ENCODE peak calls at places on chromosome 20, in four cellular contexts. E, R, U and N are unnamed samples.

GRCh38 chr20:49570828-49571552 is 3.1 kb upstream of the PTGIS start:
- DNase-seq in E (no peak), R (no peak), U (no peak), N (no peak)

GRCh38 chr20:51800132-51800721 is 2.1 kb downstream of the SALL4 start:
- DNase-seq in E (peak; percentile 56), R (peak; percentile 96), U (peak; percentile 45), N (peak; percentile 83)

GRCh38 chr20:34743039-34743438 is 38.9 kb downstream of the TP53INP2 start:
- DNase-seq in E (no peak), R (no peak), U (no peak), N (no peak)

GRCh38 chr20:32651537-32651936 is 22.2 kb downstream of the C20orf203 start:
- DNase-seq in E (no peak), R (no peak), U (peak; percentile 20), N (no peak)

GRCh38 chr20:29472606-29473005 is 1784.9 kb upstream of the DEFB115 start:
- DNase-seq in E (no peak), R (no peak), U (no peak), N (no peak)

GRCh38 chr20:52031574-52032303 is 159.8 kb downstream of the ZFP64 start:
- DNase-seq in E (no peak), R (no peak), U (no peak), N (no peak)

GRCh38 chr20:58891686-58892125 is 39.2 kb downstream of the GNAS start:
- DNase-seq in E (peak; percentile 47), R (no peak), U (peak; percentile 68), N (peak; percentile 60)

GRCh38 chr20:59250293-59250692 is 50.1 kb upstream of the EDN3 start:
- DNase-seq in E (no peak), R (no peak), U (no peak), N (no peak)

GRCh38 chr20:54335299-54335698 is 127.4 kb downstream of the PFDN4 start:
- DNase-seq in E (peak; percentile 11), R (no peak), U (no peak), N (no peak)

GRCh38 chr20:59835448-59836395 is 97.7 kb downstream of the SYCP2 start:
- DNase-seq in E (peak; percentile 60), R (peak; percentile 36), U (no peak), N (peak; percentile 27)

GRCh38 chr20:41173791-41174341 is 36.5 kb downstream of the PLCG1 start:
- DNase-seq in E (no peak), R (no peak), U (no peak), N (no peak)

GRCh38 chr20:19758888-19759331 is 852 bp downstream of the RIN2 start:
- DNase-seq in E (peak; percentile 48), R (peak; percentile 76), U (no peak), N (no peak)

GRCh38 chr20:22838001-22838400 is 197.1 kb upstream of the SSTR4 start:
- DNase-seq in E (no peak), R (no peak), U (no peak), N (no peak)

GRCh38 chr20:58432190-58432954 is 43.3 kb downstream of the VAPB start:
- DNase-seq in E (no peak), R (no peak), U (no peak), N (no peak)

GRCh38 chr20:59253325-59253724 is 47.1 kb upstream of the EDN3 start:
- DNase-seq in E (no peak), R (no peak), U (no peak), N (no peak)

GRCh38 chr20:5085380-5085779 is 34.4 kb downstream of the PCNA start:
- DNase-seq in E (no peak), R (no peak), U (no peak), N (no peak)

GRCh38 chr20:15047561-15047960 is 710.1 kb upstream of the FLRT3 start:
- DNase-seq in E (no peak), R (no peak), U (no peak), N (no peak)

GRCh38 chr20:17650816-17651760 is 31.0 kb downstream of the RRBP1 start:
- DNase-seq in E (no peak), R (no peak), U (no peak), N (no peak)

GRCh38 chr20:2314759-2315439 is 19.1 kb downstream of the TGM3 start:
- DNase-seq in E (peak; percentile 74), R (no peak), U (no peak), N (no peak)

GRCh38 chr20:25048519-25048952 is 9.4 kb downstream of the ACSS1 start:
- DNase-seq in E (no peak), R (no peak), U (no peak), N (no peak)

GRCh38 chr20:31870703-31871601 is 518 bp downstream of the TTLL9 start:
- DNase-seq in E (no peak), R (no peak), U (no peak), N (peak; percentile 63)

GRCh38 chr20:52082612-52083011 is 109.0 kb downstream of the ZFP64 start:
- DNase-seq in E (no peak), R (no peak), U (no peak), N (no peak)

GRCh38 chr20:32252189-32252588 is 25.3 kb upstream of the KIF3B start:
- DNase-seq in E (no peak), R (no peak), U (no peak), N (peak; percentile 26)

GRCh38 chr20:22404609-22405170 is 179.7 kb downstream of the FOXA2 start:
- DNase-seq in E (no peak), R (no peak), U (no peak), N (no peak)

GRCh38 chr20:48789185-48789668 is 38.6 kb downstream of the PREX1 start:
- DNase-seq in E (no peak), R (no peak), U (no peak), N (no peak)

GRCh38 chr20:32468860-32469259 is 110.7 kb downstream of the ASXL1 start:
- DNase-seq in E (no peak), R (no peak), U (no peak), N (no peak)

GRCh38 chr20:23702021-23702420 is 13.2 kb upstream of the CST4 start:
- DNase-seq in E (no peak), R (no peak), U (no peak), N (no peak)

GRCh38 chr20:25565578-25566157 is 19.7 kb downstream of the NINL start:
- DNase-seq in E (no peak), R (no peak), U (no peak), N (no peak)

GRCh38 chr20:2619961-2620595 is 32.4 kb upstream of the NOP56 start:
- DNase-seq in E (peak; percentile 68), R (no peak), U (no peak), N (no peak)

GRCh38 chr20:53594068-53595017 is 704 bp upstream of the ZNF217 start:
- DNase-seq in E (peak; percentile 95), R (peak; percentile 100), U (peak; percentile 96), N (peak; percentile 93)

GRCh38 chr20:25054995-25055629 is 2.8 kb downstream of the ACSS1 start:
- DNase-seq in E (no peak), R (no peak), U (no peak), N (no peak)

GRCh38 chr20:59022754-59023153 is 3.5 kb downstream of the TUBB1 start:
- DNase-seq in E (no peak), R (no peak), U (no peak), N (no peak)

GRCh38 chr20:58839991-58840747 is 10.5 kb downstream of the GNAS-AS1 start:
- DNase-seq in E (no peak), R (no peak), U (no peak), N (no peak)

GRCh38 chr20:37195018-37195417 is 15.7 kb upstream of the MROH8 start:
- DNase-seq in E (no peak), R (no peak), U (no peak), N (no peak)
- TF ChIP-seq CTCF in E (no peak), R (no peak), U (no peak), N (no peak)

DNA sequence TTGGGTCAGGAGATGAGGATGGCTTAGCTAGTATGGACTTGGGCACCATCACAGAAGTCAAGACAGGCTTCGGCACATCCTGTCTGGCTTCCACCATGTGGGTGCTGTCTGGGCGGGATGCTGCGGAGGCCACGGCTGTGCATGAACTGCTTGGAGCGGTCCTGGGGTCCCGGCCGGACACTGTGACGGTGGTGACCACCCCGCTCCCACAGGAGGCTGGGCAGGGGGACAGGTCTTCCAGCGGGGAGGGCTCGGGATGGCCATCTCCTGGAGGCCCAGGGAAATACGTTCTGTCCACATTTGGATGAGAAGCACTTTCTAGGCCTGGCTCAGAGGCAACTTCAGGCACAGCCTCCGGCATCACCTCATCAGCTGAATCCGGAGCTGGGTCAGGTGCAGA is 32.1 kb upstream of the TCFL5 start:
- DNase-seq in E (no peak), R (no peak), U (no peak), N (no peak)
- TF ChIP-seq CTCF in E (no peak), R (peak; percentile 29), U (no peak), N (no peak)

GRCh38 chr20:10263385-10264165 is 44.9 kb downstream of the SNAP25 start:
- DNase-seq in E (no peak), R (no peak), U (no peak), N (no peak)
- TF ChIP-seq CTCF in E (no peak), R (no peak), U (no peak), N (no peak)

DNA sequence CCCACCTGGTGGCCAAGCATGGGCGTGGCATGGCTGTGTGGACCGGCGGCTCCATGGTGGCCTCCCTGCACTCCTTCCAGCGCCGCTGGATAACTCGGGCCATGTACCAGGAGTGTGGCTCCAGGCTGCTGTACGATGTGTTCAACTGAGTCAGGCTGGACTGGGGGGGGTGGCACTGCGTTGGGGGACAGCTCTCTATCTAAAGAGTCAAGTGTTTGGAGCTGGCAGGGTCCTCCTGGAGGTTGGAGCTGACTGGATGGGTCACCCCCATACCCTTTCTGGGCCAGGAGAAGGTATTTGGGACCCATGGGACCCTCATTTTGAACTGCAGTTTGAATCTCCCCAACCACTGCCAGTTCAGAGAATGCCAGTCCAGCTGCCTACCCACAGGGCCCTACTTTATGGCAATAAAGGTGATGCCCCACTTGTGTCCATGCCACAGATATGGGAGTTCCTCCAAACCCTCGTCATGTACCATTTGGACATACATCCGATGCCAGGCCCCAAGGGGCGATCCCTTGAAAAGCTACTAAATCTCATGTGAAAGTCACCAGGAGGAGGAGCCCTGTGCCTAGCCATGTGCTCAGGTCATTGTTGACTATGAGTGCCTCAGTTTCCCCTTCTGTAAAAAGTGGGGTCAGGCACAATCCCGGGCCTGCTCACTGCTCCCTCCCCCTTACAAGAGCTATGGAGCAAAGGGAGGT is 1.5 kb downstream of the ACTL10 start:
- DNase-seq in E (no peak), R (peak; percentile 85), U (peak; percentile 88), N (peak; percentile 91)
- TF ChIP-seq CTCF in E (peak; percentile 69), R (no peak), U (peak; percentile 90), N (peak; percentile 95)

GRCh38 chr20:47144463-47144862 is 212.0 kb downstream of the ZMYND8 start:
- DNase-seq in E (no peak), R (no peak), U (no peak), N (no peak)
- TF ChIP-seq CTCF in E (no peak), R (no peak), U (no peak), N (no peak)

GRCh38 chr20:50731055-50731929 is at the start of gene PARD6B:
- DNase-seq in E (peak; percentile 100), R (peak; percentile 95), U (peak; percentile 100), N (peak; percentile 100)
- TF ChIP-seq CTCF in E (no peak), R (no peak), U (no peak), N (no peak)

DNA sequence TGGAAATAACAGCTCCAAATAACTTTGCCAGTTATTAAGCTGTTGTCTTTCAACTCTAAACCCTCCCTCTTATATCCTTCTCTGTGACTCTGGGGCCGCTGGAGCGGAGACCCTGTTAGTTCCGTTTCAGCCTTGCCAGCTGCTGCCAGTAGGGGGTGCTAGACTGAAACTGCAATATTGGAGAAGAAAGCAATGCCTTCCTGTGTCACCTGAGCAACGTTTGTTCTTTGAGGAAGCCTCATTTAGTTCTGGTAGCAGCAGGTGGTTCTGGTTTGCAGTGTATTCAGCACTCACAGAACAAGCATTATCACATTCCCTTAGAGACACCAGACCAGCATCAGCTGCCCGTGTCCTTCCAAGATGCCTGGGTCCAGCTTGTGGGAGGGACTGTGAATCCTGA is 22.9 kb upstream of the JAG1 start:
- DNase-seq in E (no peak), R (no peak), U (peak; percentile 18), N (peak; percentile 27)
- TF ChIP-seq CTCF in E (peak; percentile 65), R (peak; percentile 74), U (peak; percentile 82), N (peak; percentile 52)